ENCODE peak calls at places on chromosomes 13 and 19, in five cellular contexts. Y is lower leg skin, L is tibial artery, O is C1 segment of cervical spinal cord, P is AML-193. G is an unnamed sample.

GRCh38 chr19:46287585-46287984 is 9.3 kb upstream of the HIF3A start:
- DNase-seq in Y (no peak), L (no peak), O (no peak), P (no peak), G (no peak)

GRCh38 chr13:35769812-35770211 is 293.3 kb upstream of the MAB21L1 start:
- DNase-seq in Y (no peak), L (no peak), O (no peak), P (no peak), G (no peak)

GRCh38 chr13:113916330-113916815 is 52.5 kb upstream of the GAS6 start:
- DNase-seq in Y (peak; percentile 75), L (no peak), O (no peak), P (no peak), G (no peak)

GRCh38 chr19:15379996-15380647 is 535 bp upstream of the AKAP8 start:
- DNase-seq in Y (no peak), L (no peak), O (peak; percentile 66), P (no peak), G (no peak)

GRCh38 chr19:41792513-41793413 is 3.6 kb upstream of the CEACAM3 start:
- DNase-seq in Y (no peak), L (no peak), O (no peak), P (peak; percentile 69), G (no peak)

GRCh38 chr13:90447034-90447734 is 900.3 kb upstream of the MIR17HG start:
- DNase-seq in Y (no peak), L (no peak), O (no peak), P (no peak), G (no peak)

GRCh38 chr19:6423499-6424189 is 967 bp downstream of the KHSRP start:
- DNase-seq in Y (peak; percentile 86), L (no peak), O (no peak), P (peak; percentile 11), G (no peak)

GRCh38 chr13:74037762-74038161 is 96.4 kb downstream of the KLF12 start:
- DNase-seq in Y (no peak), L (no peak), O (no peak), P (no peak), G (no peak)

GRCh38 chr19:41328157-41328817 is 18.3 kb downstream of the CCDC97 start:
- DNase-seq in Y (no peak), L (no peak), O (no peak), P (no peak), G (no peak)

GRCh38 chr19:52397310-52398090 is at the start of gene ZNF528:
- DNase-seq in Y (peak; percentile 99), L (peak; percentile 97), O (peak; percentile 83), P (peak; percentile 52), G (peak; percentile 69)

GRCh38 chr13:69737129-69737935 is 370.3 kb upstream of the ATXN8OS start:
- DNase-seq in Y (no peak), L (no peak), O (no peak), P (no peak), G (no peak)

GRCh38 chr13:43368003-43368402 is 344.6 kb downstream of the DNAJC15 start:
- DNase-seq in Y (no peak), L (no peak), O (no peak), P (no peak), G (no peak)

GRCh38 chr19:39913682-39914333 is 20.6 kb downstream of the FCGBP start:
- DNase-seq in Y (peak; percentile 68), L (peak; percentile 61), O (no peak), P (no peak), G (no peak)

GRCh38 chr13:87131611-87132010 is 539.6 kb upstream of the SLITRK5 start:
- DNase-seq in Y (no peak), L (no peak), O (no peak), P (no peak), G (no peak)

GRCh38 chr19:39407644-39408391 is 1.2 kb downstream of the ZFP36 start:
- DNase-seq in Y (peak; percentile 94), L (no peak), O (peak; percentile 32), P (no peak), G (no peak)

GRCh38 chr13:66102864-66103263 is 1127.3 kb downstream of the PCDH9 start:
- DNase-seq in Y (no peak), L (no peak), O (no peak), P (no peak), G (no peak)

GRCh38 chr13:42671502-42671901 is 97.5 kb downstream of the TNFSF11 start:
- DNase-seq in Y (no peak), L (no peak), O (no peak), P (no peak), G (no peak)

GRCh38 chr13:76887070-76887563 is 912 bp upstream of the KCTD12 start:
- DNase-seq in Y (peak; percentile 87), L (no peak), O (no peak), P (no peak), G (no peak)

GRCh38 chr19:33186835-33187540 is 7.1 kb upstream of the LRP3 start:
- DNase-seq in Y (no peak), L (peak; percentile 64), O (no peak), P (peak; percentile 74), G (no peak)

GRCh38 chr13:46797468-46798237 is 692 bp upstream of the ESD start:
- DNase-seq in Y (no peak), L (no peak), O (no peak), P (no peak), G (no peak)

GRCh38 chr19:31140717-31141116 is 208.5 kb downstream of the TSHZ3 start:
- DNase-seq in Y (peak; percentile 60), L (no peak), O (no peak), P (no peak), G (no peak)

GRCh38 chr19:51124729-51125128 is at the start of gene SIGLEC9:
- DNase-seq in Y (no peak), L (peak; percentile 75), O (no peak), P (no peak), G (no peak)

G was measured in progenitor cell of endocrine pancreas.